ENCODE peak calls at places on chromosomes 4 and X, in eight cellular contexts. Y is A549, G is uterus, U is HCT116, M is body of pancreas, O is left lung, T is IMR-90, F is K562. S is an unnamed sample.

GRCh38 chr4:188032583-188032982 is 37.0 kb downstream of the ZFP42 start:
- DNase-seq in Y (no peak), G (no peak), U (no peak), M (no peak), O (no peak), T (no peak), F (no peak), S (no peak)

GRCh38 chrX:145821291-145821897 is 3.8 kb downstream of the SLITRK2 start:
- DNase-seq in Y (no peak), G (no peak), U (no peak), M (no peak), O (no peak), T (no peak), F (no peak), S (peak)

GRCh38 chrX:9520211-9520590 is 55.3 kb downstream of the TBL1X start:
- DNase-seq in Y (no peak), G (no peak), U (no peak), M (no peak), O (no peak), T (no peak), F (no peak), S (no peak)

GRCh38 chr4:54645830-54646229 is 11.9 kb upstream of the KIT start:
- DNase-seq in Y (no peak), G (no peak), U (no peak), M (no peak), O (no peak), T (no peak), F (no peak), S (no peak)

GRCh38 chrX:24380273-24381036 is 20.0 kb downstream of the SUPT20HL1 start:
- DNase-seq in Y (no peak), G (no peak), U (no peak), M (peak), O (no peak), T (no peak), F (no peak), S (no peak)

GRCh38 chr4:145954924-145955339 is 16.3 kb upstream of the ZNF827 start:
- DNase-seq in Y (peak), G (no peak), U (peak), M (no peak), O (no peak), T (peak), F (peak), S (no peak)

GRCh38 chr4:96228463-96228862 is 388.6 kb downstream of the PDHA2 start:
- DNase-seq in Y (no peak), G (no peak), U (no peak), M (no peak), O (no peak), T (no peak), F (no peak), S (no peak)

GRCh38 chrX:19649227-19650009 is 134.1 kb upstream of the MAP3K15 start:
- DNase-seq in Y (no peak), G (no peak), U (no peak), M (no peak), O (no peak), T (peak), F (no peak), S (no peak)

GRCh38 chr4:177611974-177612664 is 169.9 kb upstream of the AGA start:
- DNase-seq in Y (no peak), G (no peak), U (no peak), M (no peak), O (no peak), T (no peak), F (no peak), S (no peak)

GRCh38 chrX:100976211-100976610 is 6.7 kb downstream of the ARL13A start:
- DNase-seq in Y (no peak), G (no peak), U (no peak), M (no peak), O (no peak), T (peak), F (no peak), S (no peak)

GRCh38 chrX:18935893-18936292 is 48.0 kb downstream of the PHKA2 start:
- DNase-seq in Y (no peak), G (no peak), U (no peak), M (no peak), O (no peak), T (no peak), F (no peak), S (no peak)

GRCh38 chrX:49840679-49841078 is 11.6 kb downstream of the PAGE4 start:
- DNase-seq in Y (peak), G (peak), U (peak), M (peak), O (peak), T (peak), F (peak), S (peak)

GRCh38 chrX:1578511-1579173 is 12.8 kb upstream of the AKAP17A start:
- DNase-seq in Y (no peak), G (no peak), U (no peak), M (no peak), O (no peak), T (no peak), F (no peak), S (no peak)

GRCh38 chr4:107689912-107690587 is 30.0 kb downstream of the PAPSS1 start:
- DNase-seq in Y (peak), G (no peak), U (peak), M (no peak), O (no peak), T (peak), F (no peak), S (no peak)

GRCh38 chr4:74098628-74098995 is 383 bp downstream of the CXCL2 start:
- DNase-seq in Y (no peak), G (no peak), U (no peak), M (peak), O (peak), T (no peak), F (no peak), S (peak)

GRCh38 chrX:34915463-34916225 is 27.0 kb upstream of the FAM47B start:
- DNase-seq in Y (no peak), G (no peak), U (no peak), M (no peak), O (no peak), T (no peak), F (no peak), S (no peak)

GRCh38 chr4:8289956-8290700 is 20.6 kb downstream of the HTRA3 start:
- DNase-seq in Y (no peak), G (no peak), U (no peak), M (no peak), O (peak), T (no peak), F (no peak), S (peak)

GRCh38 chr4:27662426-27662825 is 801.8 kb downstream of the STIM2 start:
- DNase-seq in Y (no peak), G (no peak), U (no peak), M (no peak), O (no peak), T (no peak), F (no peak), S (no peak)

GRCh38 chr4:18057821-18058533 is 36.4 kb upstream of the LCORL start:
- DNase-seq in Y (no peak), G (no peak), U (no peak), M (no peak), O (no peak), T (no peak), F (no peak), S (no peak)

GRCh38 chr4:175427751-175428150 is 384.3 kb downstream of the GPM6A start:
- DNase-seq in Y (no peak), G (no peak), U (no peak), M (no peak), O (no peak), T (no peak), F (no peak), S (no peak)

GRCh38 chrX:49184294-49185061 is 1.7 kb downstream of the PRICKLE3 start:
- DNase-seq in Y (peak), G (peak), U (peak), M (peak), O (peak), T (peak), F (peak), S (peak)

GRCh38 chr4:56408978-56409377 is 21.7 kb upstream of the AASDH start:
- DNase-seq in Y (no peak), G (no peak), U (no peak), M (no peak), O (no peak), T (no peak), F (no peak), S (no peak)

GRCh38 chr4:182102576-182102975 is 140.6 kb upstream of the TENM3 start:
- DNase-seq in Y (no peak), G (no peak), U (no peak), M (no peak), O (no peak), T (no peak), F (no peak), S (no peak)

GRCh38 chr4:88283661-88284377 is 542 bp downstream of the PPM1K start:
- DNase-seq in Y (peak), G (peak), U (peak), M (peak), O (peak), T (peak), F (peak), S (peak)

GRCh38 chr4:147361726-147362125 is 119.2 kb upstream of the EDNRA start:
- DNase-seq in Y (peak), G (peak), U (peak), M (no peak), O (peak), T (peak), F (no peak), S (no peak)

GRCh38 chrX:68989865-68990606 is 161.2 kb downstream of the EFNB1 start:
- DNase-seq in Y (no peak), G (peak), U (no peak), M (peak), O (no peak), T (peak), F (no peak), S (peak)

GRCh38 chr4:20288047-20288650 is 36.4 kb downstream of the SLIT2 start:
- DNase-seq in Y (no peak), G (no peak), U (no peak), M (no peak), O (no peak), T (no peak), F (no peak), S (no peak)

GRCh38 chr4:99847362-99847976 is 30.8 kb downstream of the DAPP1 start:
- DNase-seq in Y (no peak), G (no peak), U (no peak), M (no peak), O (no peak), T (no peak), F (no peak), S (no peak)

GRCh38 chr4:73895201-73896177 is 26.3 kb downstream of the CXCL1 start:
- DNase-seq in Y (no peak), G (no peak), U (no peak), M (no peak), O (no peak), T (peak), F (no peak), S (no peak)

GRCh38 chr4:83906561-83906960 is 370.7 kb downstream of the GPAT3 start:
- DNase-seq in Y (no peak), G (no peak), U (no peak), M (no peak), O (no peak), T (peak), F (no peak), S (no peak)

GRCh38 chr4:91963489-91963888 is 340.3 kb upstream of the GRID2 start:
- DNase-seq in Y (no peak), G (no peak), U (no peak), M (no peak), O (no peak), T (peak), F (no peak), S (no peak)

GRCh38 chr4:142743071-142743825 is 102.9 kb downstream of the INPP4B start:
- DNase-seq in Y (no peak), G (no peak), U (no peak), M (no peak), O (no peak), T (peak), F (no peak), S (no peak)

GRCh38 chrX:50827996-50828395 is 14.0 kb upstream of the SHROOM4 start:
- DNase-seq in Y (peak), G (no peak), U (peak), M (no peak), O (no peak), T (peak), F (no peak), S (no peak)

GRCh38 chr4:61657016-61657415 is 456.9 kb downstream of the ADGRL3 start:
- DNase-seq in Y (no peak), G (no peak), U (no peak), M (no peak), O (no peak), T (no peak), F (no peak), S (no peak)
- H3K4me3 ChIP-seq in Y (no peak), G (no peak), U (no peak), M (no peak), O (no peak), T (no peak), F (no peak), S (no peak)

DNA sequence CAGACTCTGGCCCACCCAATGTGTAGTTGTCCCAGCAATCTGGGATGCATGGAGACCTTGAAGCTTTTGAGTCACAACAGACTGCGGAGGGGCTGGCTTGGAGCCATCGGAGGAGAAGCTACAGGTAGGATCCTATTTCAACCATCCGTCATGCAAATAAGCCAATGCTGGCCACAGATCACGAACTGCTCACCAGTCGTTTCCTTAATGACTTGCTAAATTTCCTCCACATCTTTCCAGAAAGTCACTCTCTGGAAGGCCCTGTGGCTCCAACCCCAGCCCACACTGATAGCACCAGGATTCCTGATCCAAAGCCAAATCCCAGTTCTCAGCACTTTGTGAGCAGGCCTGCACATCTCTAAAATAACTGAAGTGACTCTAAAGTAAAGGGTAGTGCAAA is 321.3 kb downstream of the RAB28 start:
- DNase-seq in Y (no peak), G (no peak), U (no peak), M (no peak), O (no peak), T (no peak), F (no peak), S (no peak)
- TF ChIP-seq CTCF in Y (no peak), G (no peak), U (no peak), M (no peak), O (no peak), T (no peak), F (no peak), S (no peak)

GRCh38 chr4:140296871-140297570 is 76.4 kb upstream of the SCOC start:
- DNase-seq in Y (no peak), G (peak), U (peak), M (no peak), O (no peak), T (no peak), F (peak), S (no peak)
- H3K27ac ChIP-seq in Y (peak), G (peak), U (peak), M (peak), O (no peak), T (no peak), F (no peak), S (no peak)

GRCh38 chr4:133151301-133151680 is 2.2 kb downstream of the PCDH10 start:
- DNase-seq in Y (peak), G (no peak), U (no peak), M (no peak), O (no peak), T (no peak), F (no peak), S (peak)

GRCh38 chr4:133154725-133155124 is 5.6 kb downstream of the PCDH10 start:
- DNase-seq in Y (peak), G (no peak), U (peak), M (no peak), O (no peak), T (peak), F (no peak), S (no peak)

GRCh38 chr4:133151681-133152329 is 2.7 kb downstream of the PCDH10 start:
- DNase-seq in Y (peak), G (no peak), U (no peak), M (no peak), O (no peak), T (no peak), F (no peak), S (peak)

GRCh38 chr4:133152330-133152791 is 3.3 kb downstream of the PCDH10 start:
- DNase-seq in Y (no peak), G (no peak), U (no peak), M (no peak), O (no peak), T (no peak), F (no peak), S (peak)

GRCh38 chr4:133152801-133153526 is 3.9 kb downstream of the PCDH10 start:
- DNase-seq in Y (no peak), G (no peak), U (no peak), M (no peak), O (no peak), T (no peak), F (no peak), S (no peak)
- H3K4me3 ChIP-seq in Y (peak), G (peak), U (no peak), M (no peak), O (peak), T (no peak), F (no peak), S (peak)

GRCh38 chrX:115912372-115912897 is 258.1 kb upstream of the AGTR2 start:
- DNase-seq in Y (no peak), G (no peak), U (no peak), M (no peak), O (no peak), T (no peak), F (no peak), S (no peak)
- TF ChIP-seq CTCF in Y (no peak), G (no peak), U (peak), M (no peak), O (no peak), T (no peak), F (peak), S (no peak)

GRCh38 chrX:136148391-136148790 is 1.1 kb downstream of the FHL1 start:
- DNase-seq in Y (no peak), G (no peak), U (no peak), M (no peak), O (no peak), T (no peak), F (no peak), S (no peak)

GRCh38 chrX:136147966-136148365 is 633 bp downstream of the FHL1 start:
- DNase-seq in Y (no peak), G (peak), U (no peak), M (peak), O (no peak), T (no peak), F (no peak), S (peak)

GRCh38 chrX:136146614-136147319 is 566 bp upstream of the FHL1 start:
- DNase-seq in Y (no peak), G (no peak), U (no peak), M (no peak), O (no peak), T (no peak), F (no peak), S (peak)

GRCh38 chrX:136143714-136144113 is 3.6 kb upstream of the FHL1 start:
- DNase-seq in Y (no peak), G (no peak), U (no peak), M (no peak), O (no peak), T (no peak), F (no peak), S (no peak)

DNA sequence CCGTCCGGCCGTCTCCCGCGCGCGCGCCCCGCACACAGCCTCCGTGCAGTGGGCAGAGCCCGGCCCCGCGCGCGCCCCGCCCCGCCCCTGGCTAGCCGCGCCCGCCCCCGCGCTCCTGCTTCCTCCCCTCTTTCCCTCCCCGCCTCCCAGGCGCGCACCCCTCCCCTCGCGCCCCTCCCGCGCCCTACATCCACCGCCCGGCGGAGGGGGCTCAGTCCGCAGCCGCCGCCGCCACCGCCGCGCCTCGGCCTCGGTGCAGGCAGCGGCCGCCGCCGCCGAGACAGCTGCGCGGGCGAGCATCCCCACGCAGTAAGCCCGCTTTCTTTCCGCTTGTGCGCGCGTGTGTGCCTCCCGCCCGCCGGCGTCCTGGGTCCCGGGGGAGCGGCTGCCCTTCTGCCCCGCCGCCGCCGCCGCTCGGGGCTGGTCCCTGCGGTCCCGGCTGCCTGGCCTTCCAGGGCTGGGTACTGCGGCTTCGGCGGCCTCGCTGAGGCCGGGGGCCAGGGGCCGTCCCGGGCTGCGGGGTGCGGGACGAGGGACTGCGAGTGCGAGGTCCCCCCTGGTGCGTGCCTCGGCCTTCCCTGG is at the start of gene FHL1:
- DNase-seq in Y (no peak), G (peak), U (no peak), M (peak), O (peak), T (peak), F (peak), S (peak)
- H3K27ac ChIP-seq in Y (peak), G (peak), U (peak), M (peak), O (peak), T (peak), F (no peak), S (peak)

GRCh38 chr4:68817386-68817785 is 1.6 kb downstream of the UGT2B10 start:
- DNase-seq in Y (no peak), G (no peak), U (no peak), M (no peak), O (no peak), T (no peak), F (no peak), S (no peak)
- H3K4me3 ChIP-seq in Y (no peak), G (no peak), U (no peak), M (no peak), O (no peak), T (no peak), F (no peak), S (no peak)

DNA sequence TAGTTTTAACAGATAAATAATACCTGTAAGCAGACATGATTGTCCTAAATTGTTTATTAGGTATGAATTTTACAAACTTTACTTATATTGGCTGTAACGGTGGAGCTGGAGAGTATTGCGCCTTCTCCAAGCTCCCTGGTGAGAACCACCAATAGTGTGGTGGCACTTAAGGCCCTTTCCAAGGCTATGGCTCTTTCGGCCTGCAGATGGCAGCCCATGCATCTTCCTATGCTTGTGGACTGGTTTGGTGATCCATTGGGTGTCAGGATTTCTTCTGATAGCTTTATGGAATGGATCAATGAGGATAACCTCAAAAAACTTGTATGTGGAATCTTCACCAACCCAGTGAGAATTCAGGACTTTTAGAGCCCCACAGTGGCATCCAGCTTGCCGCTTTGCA is 7.8 kb downstream of the LARP1B start:
- DNase-seq in Y (peak), G (no peak), U (peak), M (no peak), O (no peak), T (peak), F (peak), S (no peak)
- TF ChIP-seq CTCF in Y (peak), G (no peak), U (peak), M (no peak), O (no peak), T (peak), F (peak), S (no peak)